ENCODE peak calls at places on chromosomes 13 and 19, in five cellular contexts. One of them, this sample, is unnamed.

GRCh38 chr19:4380254-4380727 is 20.1 kb downstream of the SH3GL1 start:
- DNase-seq in adrenal gland: peak
- DNase-seq in AG09309: no peak
- DNase-seq in HFFc6: no peak
- DNase-seq in cardiac fibroblast: no peak
- DNase-seq in this sample: no peak

GRCh38 chr19:48506138-48506733 is 5.4 kb downstream of the LMTK3 start:
- DNase-seq in adrenal gland: peak
- DNase-seq in AG09309: peak
- DNase-seq in HFFc6: peak
- DNase-seq in cardiac fibroblast: peak
- DNase-seq in this sample: peak

GRCh38 chr13:90696656-90697055 is 650.8 kb upstream of the MIR17HG start:
- DNase-seq in adrenal gland: no peak
- DNase-seq in AG09309: no peak
- DNase-seq in HFFc6: no peak
- DNase-seq in cardiac fibroblast: no peak
- DNase-seq in this sample: no peak

GRCh38 chr19:1106841-1107654 is 3.3 kb downstream of the GPX4 start:
- DNase-seq in adrenal gland: no peak
- DNase-seq in AG09309: no peak
- DNase-seq in HFFc6: no peak
- DNase-seq in cardiac fibroblast: peak
- DNase-seq in this sample: no peak

GRCh38 chr13:44713793-44714469 is 137.8 kb upstream of the TSC22D1 start:
- DNase-seq in adrenal gland: peak
- DNase-seq in AG09309: peak
- DNase-seq in HFFc6: peak
- DNase-seq in cardiac fibroblast: peak
- DNase-seq in this sample: no peak

GRCh38 chr19:41551711-41552110 is 24.3 kb upstream of the CEACAM21 start:
- DNase-seq in adrenal gland: no peak
- DNase-seq in AG09309: no peak
- DNase-seq in HFFc6: no peak
- DNase-seq in cardiac fibroblast: no peak
- DNase-seq in this sample: no peak

GRCh38 chr13:97030705-97031452 is 36.6 kb upstream of the OXGR1 start:
- DNase-seq in adrenal gland: peak
- DNase-seq in AG09309: peak
- DNase-seq in HFFc6: peak
- DNase-seq in cardiac fibroblast: peak
- DNase-seq in this sample: peak

GRCh38 chr13:73421310-73421912 is 362.6 kb downstream of the KLF5 start:
- DNase-seq in adrenal gland: no peak
- DNase-seq in AG09309: no peak
- DNase-seq in HFFc6: peak
- DNase-seq in cardiac fibroblast: peak
- DNase-seq in this sample: no peak

GRCh38 chr19:30968210-30968609 is 381.0 kb downstream of the TSHZ3 start:
- DNase-seq in adrenal gland: peak
- DNase-seq in AG09309: peak
- DNase-seq in HFFc6: no peak
- DNase-seq in cardiac fibroblast: no peak
- DNase-seq in this sample: no peak

GRCh38 chr13:111210488-111210887 is 95.4 kb downstream of the ARHGEF7 start:
- DNase-seq in adrenal gland: no peak
- DNase-seq in AG09309: peak
- DNase-seq in HFFc6: peak
- DNase-seq in cardiac fibroblast: peak
- DNase-seq in this sample: no peak

GRCh38 chr13:110347535-110348308 is 40.6 kb downstream of the COL4A2 start:
- DNase-seq in adrenal gland: peak
- DNase-seq in AG09309: peak
- DNase-seq in HFFc6: peak
- DNase-seq in cardiac fibroblast: peak
- DNase-seq in this sample: no peak

GRCh38 chr19:10379880-10380310 is 477 bp downstream of the TYK2 start:
- DNase-seq in adrenal gland: no peak
- DNase-seq in AG09309: no peak
- DNase-seq in HFFc6: no peak
- DNase-seq in cardiac fibroblast: no peak
- DNase-seq in this sample: no peak

GRCh38 chr13:110869231-110869804 is 45.6 kb downstream of the ANKRD10 start:
- DNase-seq in adrenal gland: peak
- DNase-seq in AG09309: no peak
- DNase-seq in HFFc6: no peak
- DNase-seq in cardiac fibroblast: no peak
- DNase-seq in this sample: no peak

DNA sequence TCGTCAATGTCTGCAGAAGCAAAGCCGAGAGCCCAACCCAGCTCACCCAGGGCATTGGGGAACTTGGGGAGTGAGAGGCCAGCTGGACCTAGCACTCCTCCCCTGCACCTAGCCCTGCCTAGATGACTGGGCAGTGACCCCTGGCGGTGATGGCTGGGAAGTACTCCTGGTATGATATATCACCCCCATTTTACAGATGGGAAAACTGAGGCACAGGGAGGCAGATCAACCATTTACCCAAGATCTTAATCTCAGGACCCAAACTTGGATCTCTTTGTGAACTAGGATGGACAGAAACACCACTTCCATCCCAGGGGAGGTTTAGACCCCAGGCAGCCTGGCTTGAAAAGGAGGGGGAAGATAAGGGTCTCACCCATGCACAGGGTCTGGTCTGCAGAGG is 43.5 kb downstream of the CCL25 start:
- DNase-seq in adrenal gland: no peak
- DNase-seq in AG09309: no peak
- DNase-seq in HFFc6: no peak
- DNase-seq in cardiac fibroblast: no peak
- DNase-seq in this sample: no peak
- TF ChIP-seq CTCF in adrenal gland: no peak
- TF ChIP-seq CTCF in AG09309: no peak
- TF ChIP-seq CTCF in HFFc6: peak
- TF ChIP-seq CTCF in cardiac fibroblast: peak
- TF ChIP-seq CTCF in this sample: peak

GRCh38 chr13:25980255-25980654 is 71.6 kb downstream of the SHISA2 start:
- DNase-seq in adrenal gland: no peak
- DNase-seq in AG09309: no peak
- DNase-seq in HFFc6: peak
- DNase-seq in cardiac fibroblast: peak
- DNase-seq in this sample: no peak
- TF ChIP-seq CTCF in adrenal gland: no peak
- TF ChIP-seq CTCF in AG09309: peak
- TF ChIP-seq CTCF in HFFc6: peak
- TF ChIP-seq CTCF in cardiac fibroblast: peak
- TF ChIP-seq CTCF in this sample: no peak

GRCh38 chr19:3039641-3040077 is 10.6 kb upstream of the TLE2 start:
- DNase-seq in adrenal gland: peak
- DNase-seq in AG09309: no peak
- DNase-seq in HFFc6: no peak
- DNase-seq in cardiac fibroblast: no peak
- DNase-seq in this sample: no peak
- TF ChIP-seq CTCF in adrenal gland: no peak
- TF ChIP-seq CTCF in AG09309: no peak
- TF ChIP-seq CTCF in HFFc6: no peak
- TF ChIP-seq CTCF in cardiac fibroblast: no peak
- TF ChIP-seq CTCF in this sample: no peak

DNA sequence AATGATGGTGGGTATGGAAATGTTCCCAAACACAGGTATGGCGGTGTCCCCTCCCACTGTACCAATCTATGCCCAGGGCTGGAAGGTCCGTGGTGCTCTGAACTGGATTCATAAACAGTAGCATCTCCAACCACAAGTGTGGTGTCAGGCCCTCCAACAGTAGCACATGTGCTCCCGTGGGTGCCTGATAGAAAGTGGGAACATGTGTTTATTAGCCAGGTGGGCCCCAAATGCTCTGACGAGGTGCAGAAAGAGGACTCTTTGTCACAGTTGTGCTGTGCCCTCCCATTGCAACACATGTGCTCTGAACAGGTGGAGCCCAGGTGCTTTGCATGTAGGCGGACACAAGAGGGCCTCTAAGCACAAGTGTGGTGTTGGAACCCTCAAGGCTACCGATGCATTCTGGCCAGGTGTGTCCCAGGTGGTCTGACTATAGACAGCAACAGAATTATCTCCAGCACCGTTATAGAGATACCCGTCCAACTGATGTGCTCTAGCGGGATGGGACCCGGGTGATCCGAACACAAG is 75.4 kb upstream of the ZNF30 start:
- DNase-seq in adrenal gland: no peak
- DNase-seq in AG09309: no peak
- DNase-seq in HFFc6: no peak
- DNase-seq in cardiac fibroblast: no peak
- DNase-seq in this sample: no peak
- TF ChIP-seq CTCF in adrenal gland: no peak
- TF ChIP-seq CTCF in AG09309: no peak
- TF ChIP-seq CTCF in HFFc6: no peak
- TF ChIP-seq CTCF in cardiac fibroblast: no peak
- TF ChIP-seq CTCF in this sample: no peak